ENCODE peak calls at places on chromosomes 12 and 14, in four cellular contexts. X, R, T and S are unnamed samples.

GRCh38 chr12:76032043-76032981 is 736 bp upstream of the PHLDA1 start:
- DNase-seq in X (no peak), R (peak; percentile 26), T (peak; percentile 31), S (peak; percentile 52)

GRCh38 chr12:39490500-39491276 is 47.8 kb upstream of the KIF21A start:
- DNase-seq in X (no peak), R (no peak), T (no peak), S (no peak)

GRCh38 chr12:120079352-120080042 is 37.1 kb downstream of the RAB35 start:
- DNase-seq in X (no peak), R (no peak), T (peak; percentile 40), S (no peak)

GRCh38 chr12:132783917-132784531 is 22.4 kb upstream of the ANKLE2 start:
- DNase-seq in X (no peak), R (no peak), T (no peak), S (no peak)

GRCh38 chr12:52741378-52742195 is 35.6 kb downstream of the KRT76 start:
- DNase-seq in X (no peak), R (peak; percentile 16), T (peak; percentile 25), S (no peak)

GRCh38 chr14:95136631-95137030 is 20.7 kb downstream of the DICER1 start:
- DNase-seq in X (no peak), R (no peak), T (no peak), S (no peak)

GRCh38 chr14:38502241-38502640 is 246.3 kb upstream of the CLEC14A start:
- DNase-seq in X (no peak), R (no peak), T (no peak), S (no peak)

GRCh38 chr14:76760331-76761197 is 704 bp upstream of the VASH1 start:
- DNase-seq in X (no peak), R (no peak), T (peak; percentile 2), S (no peak)

GRCh38 chr14:79656086-79656485 is 555.2 kb downstream of the DIO2 start:
- DNase-seq in X (no peak), R (no peak), T (no peak), S (no peak)

GRCh38 chr12:79125358-79125757 is 260.8 kb downstream of the SYT1 start:
- DNase-seq in X (no peak), R (no peak), T (no peak), S (no peak)

GRCh38 chr12:65891987-65892481 is 67.8 kb downstream of the HMGA2 start:
- DNase-seq in X (no peak), R (no peak), T (peak; percentile 88), S (peak; percentile 84)

GRCh38 chr12:129984097-129984496 is 80.3 kb upstream of the TMEM132D start:
- DNase-seq in X (no peak), R (no peak), T (no peak), S (no peak)